ENCODE peak calls at places on chromosomes 11 and 22, in four cellular contexts. L is left lung; F is tibial nerve; V is CD4-positive, alpha-beta T cell. U is an unnamed sample.

GRCh38 chr22:46557736-46558480 is 20.5 kb upstream of the CELSR1 start:
- DNase-seq in L (peak; percentile 33), F (peak; percentile 5), V (no peak), U (no peak)

GRCh38 chr11:11382858-11383532 is 29.9 kb upstream of the CSNK2A3 start:
- DNase-seq in L (no peak), F (no peak), V (no peak), U (no peak)

GRCh38 chr11:33692013-33692504 is 8.6 kb downstream of the C11orf91 start:
- DNase-seq in L (peak; percentile 59), F (peak; percentile 80), V (no peak), U (peak; percentile 40)

GRCh38 chr11:8336356-8337114 is 72.9 kb upstream of the LMO1 start:
- DNase-seq in L (no peak), F (no peak), V (no peak), U (no peak)

GRCh38 chr11:67627788-67628624 is 1.7 kb downstream of the NUDT8 start:
- DNase-seq in L (peak; percentile 32), F (no peak), V (peak; percentile 2), U (no peak)

GRCh38 chr22:40757071-40757470 is 62.1 kb downstream of the SLC25A17 start:
- DNase-seq in L (no peak), F (no peak), V (no peak), U (no peak)

GRCh38 chr11:75191330-75191717 is 40.4 kb downstream of the SLCO2B1 start:
- DNase-seq in L (peak; percentile 23), F (no peak), V (no peak), U (no peak)

GRCh38 chr11:80239217-80239616 is 798.4 kb upstream of the TENM4 start:
- DNase-seq in L (no peak), F (no peak), V (no peak), U (no peak)

GRCh38 chr11:3161309-3161708 is 3.8 kb downstream of the OSBPL5 start:
- DNase-seq in L (peak; percentile 32), F (no peak), V (no peak), U (peak; percentile 38)

GRCh38 chr11:90364527-90364926 is 141.7 kb upstream of the CHORDC1 start:
- DNase-seq in L (no peak), F (no peak), V (no peak), U (no peak)

GRCh38 chr11:114447444-114447843 is 8.2 kb downstream of the REXO2 start:
- DNase-seq in L (no peak), F (no peak), V (no peak), U (no peak)

GRCh38 chr11:103515283-103515682 is 406.1 kb downstream of the DYNC2H1 start:
- DNase-seq in L (no peak), F (no peak), V (no peak), U (no peak)

GRCh38 chr11:74208507-74208906 is 37.4 kb downstream of the PPME1 start:
- DNase-seq in L (no peak), F (no peak), V (no peak), U (no peak)

GRCh38 chr22:33477131-33478111 is 419.2 kb upstream of the SYN3 start:
- DNase-seq in L (no peak), F (no peak), V (no peak), U (no peak)

GRCh38 chr11:36540998-36541397 is 26.8 kb upstream of the RAG1 start:
- DNase-seq in L (peak; percentile 38), F (no peak), V (no peak), U (peak; percentile 43)

GRCh38 chr11:43923327-43924111 is 18.9 kb upstream of the C11orf96 start:
- DNase-seq in L (no peak), F (peak; percentile 69), V (no peak), U (peak; percentile 78)

GRCh38 chr22:32324505-32325415 is 32.9 kb upstream of the RFPL3 start:
- DNase-seq in L (no peak), F (no peak), V (no peak), U (no peak)

GRCh38 chr22:36144886-36145541 is 15.5 kb downstream of the APOL3 start:
- DNase-seq in L (peak; percentile 62), F (peak; percentile 55), V (no peak), U (no peak)

GRCh38 chr22:35991168-35991567 is 37.5 kb downstream of the RBFOX2 start:
- DNase-seq in L (no peak), F (no peak), V (no peak), U (no peak)

GRCh38 chr11:112797653-112798293 is 163.4 kb upstream of the NCAM1 start:
- DNase-seq in L (no peak), F (no peak), V (no peak), U (peak; percentile 84)

GRCh38 chr11:61065955-61066638 is 36.2 kb upstream of the CD5 start:
- DNase-seq in L (no peak), F (no peak), V (no peak), U (no peak)

GRCh38 chr11:74138572-74138971 is 32.2 kb downstream of the C2CD3 start:
- DNase-seq in L (no peak), F (peak; percentile 13), V (no peak), U (no peak)

GRCh38 chr11:44241851-44242250 is 68.1 kb downstream of the ALX4 start:
- DNase-seq in L (no peak), F (peak; percentile 28), V (no peak), U (no peak)

GRCh38 chr22:29003975-29004646 is 57.5 kb downstream of the C22orf31 start:
- DNase-seq in L (peak; percentile 58), F (no peak), V (no peak), U (no peak)

GRCh38 chr11:27663294-27663693 is 37.0 kb downstream of the BDNF start:
- DNase-seq in L (no peak), F (no peak), V (no peak), U (no peak)

GRCh38 chr11:116272181-116272789 is 500.5 kb downstream of the BUD13 start:
- DNase-seq in L (no peak), F (no peak), V (no peak), U (no peak)

GRCh38 chr11:63670077-63670737 is 969 bp downstream of the ATL3 start:
- DNase-seq in L (no peak), F (peak; percentile 35), V (no peak), U (no peak)
- H3K27me3 ChIP-seq in L (no peaks in the 10 kb centered on the region), F (no peaks in the 10 kb centered on the region), V (no peaks in the 10 kb centered on the region), U (no peaks in the 10 kb centered on the region)

GRCh38 chr22:50072167-50072555 is 13.1 kb downstream of the MLC1 start:
- DNase-seq in L (no peak), F (no peak), V (no peak), U (no peak)

GRCh38 chr22:50074551-50075042 is 10.6 kb downstream of the MLC1 start:
- DNase-seq in L (no peak), F (no peak), V (no peak), U (no peak)

GRCh38 chr22:50074056-50074455 is 11.2 kb downstream of the MLC1 start:
- DNase-seq in L (no peak), F (no peak), V (no peak), U (no peak)

GRCh38 chr22:50071432-50072166 is 13.5 kb upstream of the TTLL8 start:
- DNase-seq in L (no peak), F (no peak), V (no peak), U (no peak)

GRCh38 chr22:50072714-50073538 is 12.3 kb downstream of the MLC1 start:
- DNase-seq in L (no peak), F (no peak), V (no peak), U (no peak)
- H3K27me3 ChIP-seq in L (no peaks in the 10 kb centered on the region), F (no peaks in the 10 kb centered on the region), V (no peaks in the 10 kb centered on the region), U (no peaks in the 10 kb centered on the region)

DNA sequence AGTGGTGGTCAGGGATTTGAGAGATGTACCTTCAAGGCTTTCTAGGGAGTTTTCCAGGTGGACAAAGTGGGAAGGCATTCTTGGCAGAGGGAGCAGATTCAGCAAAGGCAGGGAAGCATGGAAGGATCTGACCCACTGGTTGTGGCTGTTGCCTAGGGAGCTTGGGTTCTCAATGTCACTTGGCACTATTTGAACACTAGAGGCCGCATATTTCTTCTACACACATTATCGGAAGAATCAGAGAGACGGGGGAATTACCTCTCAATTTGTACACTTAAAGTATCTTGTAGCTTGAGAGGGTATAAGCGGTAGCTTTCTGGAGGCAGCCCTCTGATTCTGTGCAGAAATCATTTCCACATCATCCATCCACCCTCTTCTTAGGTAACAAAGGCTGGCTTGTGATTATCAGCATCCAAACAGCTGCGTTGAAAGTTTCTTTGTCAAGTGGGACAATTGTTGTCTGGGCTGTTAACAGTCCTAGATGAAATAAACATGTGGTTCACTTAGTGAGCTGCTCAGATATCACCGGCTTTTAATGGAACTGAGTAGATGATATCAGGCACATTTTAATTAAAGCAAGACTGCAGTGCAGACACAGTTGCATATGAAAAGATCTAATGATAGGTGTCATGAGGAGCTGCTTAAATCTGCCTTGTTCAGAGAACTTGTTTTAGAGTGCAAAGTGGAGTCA is 2.6 kb downstream of the NELL1 start:
- DNase-seq in L (no peak), F (no peak), V (no peak), U (no peak)
- H3K27me3 ChIP-seq in L (peaks cover 77% of the 10 kb centered on the region), F (no peaks in the 10 kb centered on the region), V (peaks cover 61% of the 10 kb centered on the region), U (peaks cover 39% of the 10 kb centered on the region)

GRCh38 chr22:22362311-22362710 is 117.7 kb downstream of the VPREB1 start:
- DNase-seq in L (no peak), F (no peak), V (no peak), U (no peak)
- H3K27me3 ChIP-seq in L (peaks cover 36% of the 10 kb centered on the region), F (no peaks in the 10 kb centered on the region), V (peaks cover 5% of the 10 kb centered on the region), U (no peaks in the 10 kb centered on the region)

U was measured in dorsolateral prefrontal cortex.